ENCODE peak calls at places on chromosomes 16 and 17, in seven cellular contexts. M, P, U, L, Q, X and V are unnamed samples. For H3K36me3, the result is how much of the 10 kb centered on the place peaks cover.

GRCh38 chr17:11332706-11333105 is 91.7 kb downstream of the SHISA6 start:
- DNase-seq in Q (no peak), U (peak), P (no peak), M (no peak), L (no peak), X (no peak), V (no peak)

GRCh38 chr16:57815987-57816745 is 13.9 kb upstream of the KIFC3 start:
- DNase-seq in M (peak), L (peak), Q (no peak), P (peak), U (peak), X (peak), V (peak)

GRCh38 chr17:64534187-64534586 is 27.4 kb downstream of the CEP95 start:
- DNase-seq in Q (no peak), M (no peak), P (no peak), L (no peak), U (no peak), X (peak), V (no peak)

GRCh38 chr17:83155128-83156081 is 76.0 kb downstream of the METRNL start:
- DNase-seq in L (no peak), Q (peak), U (peak), X (no peak), M (no peak), P (no peak), V (no peak)

GRCh38 chr16:65339062-65339461 is 217.2 kb upstream of the CDH11 start:
- DNase-seq in P (no peak), M (no peak), L (no peak), Q (no peak), X (no peak), U (no peak), V (no peak)

GRCh38 chr17:74430706-74431567 is 951 bp upstream of the GPRC5C start:
- DNase-seq in P (peak), U (peak), Q (no peak), M (no peak), X (peak), L (peak), V (peak)

GRCh38 chr16:53154513-53154912 is 99.7 kb downstream of the CHD9 start:
- DNase-seq in P (no peak), Q (no peak), L (no peak), U (no peak), X (peak), M (no peak), V (no peak)

GRCh38 chr17:17723354-17724261 is 42.4 kb downstream of the RAI1 start:
- DNase-seq in L (no peak), U (peak), X (peak), Q (peak), M (no peak), P (no peak), V (no peak)

GRCh38 chr17:48439473-48439872 is 9.5 kb upstream of the SKAP1 start:
- DNase-seq in X (no peak), L (no peak), M (no peak), P (no peak), U (no peak), Q (no peak), V (no peak)

DNA sequence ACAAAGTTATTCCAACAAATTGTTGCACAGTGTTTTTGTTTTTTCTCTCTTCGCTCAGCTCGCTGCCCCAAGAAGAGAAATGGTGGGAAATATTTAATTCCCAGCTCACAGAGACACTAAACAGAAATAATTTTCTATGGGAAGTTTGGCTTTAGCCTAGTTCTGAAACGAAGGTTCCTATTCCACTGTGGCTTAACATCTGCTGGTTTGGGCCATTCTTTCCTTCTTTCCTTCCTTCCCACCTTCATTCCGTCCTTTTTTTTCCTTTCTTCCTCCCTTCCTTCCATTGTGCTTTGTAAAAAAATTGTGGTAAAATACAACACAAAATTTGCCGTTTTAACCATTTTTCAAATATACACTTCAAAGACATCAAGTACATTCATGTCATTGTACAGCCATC is 393.5 kb upstream of the SOX9 start:
- DNase-seq in M (no peak), L (no peak), X (no peak), P (no peak), U (no peak), Q (no peak), V (no peak)
- H3K4me3 ChIP-seq in M (no peak), L (no peak), X (no peak), P (no peak), U (no peak), Q (no peak), V (no peak)

DNA sequence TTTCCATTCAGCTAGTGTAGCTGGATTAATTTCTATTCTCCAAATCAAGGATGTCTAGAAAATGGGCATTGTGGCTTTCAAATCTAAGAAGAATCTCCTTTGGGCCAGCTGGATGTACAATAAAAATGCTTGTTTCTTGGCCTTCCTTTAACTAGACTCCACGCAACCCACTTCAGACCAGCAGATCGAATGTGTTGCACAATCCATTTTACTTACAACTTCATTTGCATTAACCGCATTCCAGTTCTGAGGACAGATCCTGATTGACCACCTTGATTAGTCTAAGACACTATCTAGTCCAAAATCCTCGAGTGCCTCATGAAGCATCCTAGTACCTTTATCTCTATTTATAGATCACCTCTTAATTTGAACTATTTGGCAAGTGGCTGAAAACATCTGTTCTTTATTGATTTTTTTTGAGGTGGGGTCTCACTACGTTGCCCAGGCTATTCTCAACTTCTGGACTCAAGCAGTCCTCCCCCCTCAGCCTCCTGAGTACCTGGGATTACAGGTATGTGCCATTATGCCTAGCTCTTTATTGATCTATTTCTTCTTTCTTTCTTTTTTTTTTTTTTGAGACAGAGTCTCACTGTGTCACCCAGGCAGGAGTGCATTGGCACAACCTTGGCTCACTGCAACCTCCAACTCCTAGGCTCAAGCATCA is 20.3 kb upstream of the HAS3 start:
- DNase-seq in Q (no peak), P (no peak), M (no peak), X (no peak), U (no peak), L (no peak), V (no peak)
- H3K36me3 ChIP-seq in Q (under half), P (under half), M (under half), X (under half), U (under half), L (under half), V (under half)

GRCh38 chr17:62630365-62631085 is 3.1 kb downstream of the MRC2 start:
- DNase-seq in P (no peak), U (peak), X (no peak), L (no peak), M (no peak), Q (no peak), V (no peak)
- H3K4me3 ChIP-seq in P (no peak), U (peak), X (no peak), L (no peak), M (no peak), Q (peak), V (peak)

GRCh38 chr16:4814046-4814445 is 11.6 kb upstream of the ROGDI start:
- DNase-seq in Q (no peak), M (no peak), U (no peak), L (no peak), P (no peak), X (no peak), V (no peak)

GRCh38 chr16:4811773-4812172 is 9.3 kb upstream of the ROGDI start:
- DNase-seq in Q (no peak), X (no peak), P (no peak), M (no peak), U (no peak), L (no peak), V (no peak)

GRCh38 chr16:4813251-4814003 is 11.0 kb upstream of the ROGDI start:
- DNase-seq in P (no peak), X (no peak), Q (no peak), L (no peak), U (no peak), M (no peak), V (no peak)

GRCh38 chr16:4814542-4815173 is 12.2 kb upstream of the ROGDI start:
- DNase-seq in P (no peak), Q (no peak), M (no peak), X (no peak), L (no peak), U (peak), V (no peak)

GRCh38 chr16:4811242-4811641 is 8.8 kb upstream of the ROGDI start:
- DNase-seq in X (no peak), M (no peak), Q (no peak), U (no peak), P (no peak), L (no peak), V (no peak)
- H3K36me3 ChIP-seq in X (half or more), M (under half), Q (half or more), U (half or more), P (under half), L (half or more), V (half or more)

GRCh38 chr17:44988256-44988942 is 20.3 kb upstream of the C1QL1 start:
- DNase-seq in Q (no peak), P (no peak), U (no peak), L (no peak), M (no peak), X (no peak), V (no peak)

GRCh38 chr17:44987883-44988195 is 19.7 kb upstream of the C1QL1 start:
- DNase-seq in M (no peak), L (no peak), U (no peak), P (no peak), Q (no peak), X (no peak), V (no peak)

GRCh38 chr17:44990994-44991393 is 22.9 kb upstream of the C1QL1 start:
- DNase-seq in U (no peak), X (peak), P (no peak), Q (no peak), M (no peak), L (no peak), V (no peak)

GRCh38 chr17:44989552-44990138 is 21.5 kb upstream of the C1QL1 start:
- DNase-seq in P (no peak), M (no peak), U (peak), L (no peak), X (no peak), Q (no peak), V (no peak)

GRCh38 chr17:44987194-44987882 is 19.2 kb upstream of the C1QL1 start:
- DNase-seq in P (no peak), Q (no peak), U (peak), M (no peak), L (no peak), X (peak), V (no peak)
- H3K4me3 ChIP-seq in P (no peak), Q (peak), U (no peak), M (no peak), L (no peak), X (no peak), V (no peak)

DNA sequence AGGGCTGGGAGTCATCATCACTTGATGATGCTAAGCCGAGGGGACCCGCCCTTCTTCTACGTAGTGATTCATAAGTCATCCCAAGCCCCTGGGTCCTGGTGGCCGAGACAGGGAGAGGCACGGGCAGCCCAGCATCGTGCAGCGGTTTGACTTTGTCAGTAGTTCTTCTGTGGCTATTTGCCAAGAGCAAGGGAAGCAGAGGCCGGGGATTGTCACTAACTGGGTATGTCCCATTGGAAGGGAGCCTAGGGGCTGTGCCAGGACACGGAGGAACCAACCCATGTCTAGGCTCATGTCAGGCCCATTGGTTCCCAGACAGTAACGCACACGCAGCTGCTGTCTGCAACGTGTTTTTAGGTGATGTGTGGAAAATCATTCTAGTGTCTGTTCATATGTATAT is 58.5 kb downstream of the ATP2C2 start:
- DNase-seq in M (no peak), X (no peak), L (no peak), P (no peak), U (no peak), Q (no peak), V (no peak)
- H3K36me3 ChIP-seq in M (under half), X (under half), L (under half), P (under half), U (under half), Q (under half), V (under half)